ENCODE peak calls at places on chromosome 1, in nine cellular contexts. One of them, this sample, is unnamed.

GRCh38 chr1:69104859-69105258 is 462.9 kb upstream of the LRRC7 start:
- DNase-seq in lung: no peak
- DNase-seq in activated gamma-delta T cell treated with Interleukin-2 at 50 U/mL for 16 hours: no peak
- DNase-seq in astrocyte of the hippocampus: no peak
- DNase-seq in NCI-H1694 treated with DMSO at 0.1 percent for 48 hours: no peak
- DNase-seq in hypothalamus: no peak
- DNase-seq in NCI-H1930: no peak
- DNase-seq in BJ: no peak
- DNase-seq in suprapubic skin: no peak
- DNase-seq in this sample: no peak

GRCh38 chr1:61183471-61184034 is 101.2 kb downstream of the NFIA start:
- DNase-seq in lung: peak
- DNase-seq in activated gamma-delta T cell treated with Interleukin-2 at 50 U/mL for 16 hours: no peak
- DNase-seq in astrocyte of the hippocampus: peak
- DNase-seq in NCI-H1694 treated with DMSO at 0.1 percent for 48 hours: no peak
- DNase-seq in hypothalamus: peak
- DNase-seq in NCI-H1930: no peak
- DNase-seq in BJ: no peak
- DNase-seq in suprapubic skin: no peak
- DNase-seq in this sample: no peak

GRCh38 chr1:168093616-168094015 is 43.1 kb downstream of the GPR161 start:
- DNase-seq in lung: no peak
- DNase-seq in activated gamma-delta T cell treated with Interleukin-2 at 50 U/mL for 16 hours: no peak
- DNase-seq in astrocyte of the hippocampus: no peak
- DNase-seq in NCI-H1694 treated with DMSO at 0.1 percent for 48 hours: no peak
- DNase-seq in hypothalamus: no peak
- DNase-seq in NCI-H1930: no peak
- DNase-seq in BJ: no peak
- DNase-seq in suprapubic skin: no peak
- DNase-seq in this sample: no peak

GRCh38 chr1:32115496-32115895 is 7.6 kb downstream of the KPNA6 start:
- DNase-seq in lung: no peak
- DNase-seq in activated gamma-delta T cell treated with Interleukin-2 at 50 U/mL for 16 hours: no peak
- DNase-seq in astrocyte of the hippocampus: no peak
- DNase-seq in NCI-H1694 treated with DMSO at 0.1 percent for 48 hours: no peak
- DNase-seq in hypothalamus: no peak
- DNase-seq in NCI-H1930: no peak
- DNase-seq in BJ: no peak
- DNase-seq in suprapubic skin: no peak
- DNase-seq in this sample: no peak

GRCh38 chr1:228011721-228012311 is 5.0 kb downstream of the WNT3A start:
- DNase-seq in lung: peak
- DNase-seq in activated gamma-delta T cell treated with Interleukin-2 at 50 U/mL for 16 hours: no peak
- DNase-seq in astrocyte of the hippocampus: no peak
- DNase-seq in NCI-H1694 treated with DMSO at 0.1 percent for 48 hours: no peak
- DNase-seq in hypothalamus: no peak
- DNase-seq in NCI-H1930: no peak
- DNase-seq in BJ: no peak
- DNase-seq in suprapubic skin: peak
- DNase-seq in this sample: no peak

GRCh38 chr1:36349241-36349671 is 25.8 kb upstream of the EVA1B start:
- DNase-seq in lung: no peak
- DNase-seq in activated gamma-delta T cell treated with Interleukin-2 at 50 U/mL for 16 hours: no peak
- DNase-seq in astrocyte of the hippocampus: peak
- DNase-seq in NCI-H1694 treated with DMSO at 0.1 percent for 48 hours: no peak
- DNase-seq in hypothalamus: no peak
- DNase-seq in NCI-H1930: no peak
- DNase-seq in BJ: no peak
- DNase-seq in suprapubic skin: no peak
- DNase-seq in this sample: peak

GRCh38 chr1:209409786-209410185 is 173.7 kb upstream of the CAMK1G start:
- DNase-seq in lung: no peak
- DNase-seq in activated gamma-delta T cell treated with Interleukin-2 at 50 U/mL for 16 hours: no peak
- DNase-seq in astrocyte of the hippocampus: peak
- DNase-seq in NCI-H1694 treated with DMSO at 0.1 percent for 48 hours: no peak
- DNase-seq in hypothalamus: no peak
- DNase-seq in NCI-H1930: no peak
- DNase-seq in BJ: peak
- DNase-seq in suprapubic skin: no peak
- DNase-seq in this sample: no peak

GRCh38 chr1:33818071-33818470 is 45.8 kb upstream of the HMGB4 start:
- DNase-seq in lung: peak
- DNase-seq in activated gamma-delta T cell treated with Interleukin-2 at 50 U/mL for 16 hours: no peak
- DNase-seq in astrocyte of the hippocampus: no peak
- DNase-seq in NCI-H1694 treated with DMSO at 0.1 percent for 48 hours: no peak
- DNase-seq in hypothalamus: no peak
- DNase-seq in NCI-H1930: no peak
- DNase-seq in BJ: no peak
- DNase-seq in suprapubic skin: no peak
- DNase-seq in this sample: no peak

GRCh38 chr1:24749257-24749656 is 4.0 kb downstream of the CLIC4 start:
- DNase-seq in lung: no peak
- DNase-seq in activated gamma-delta T cell treated with Interleukin-2 at 50 U/mL for 16 hours: no peak
- DNase-seq in astrocyte of the hippocampus: no peak
- DNase-seq in NCI-H1694 treated with DMSO at 0.1 percent for 48 hours: no peak
- DNase-seq in hypothalamus: no peak
- DNase-seq in NCI-H1930: no peak
- DNase-seq in BJ: no peak
- DNase-seq in suprapubic skin: no peak
- DNase-seq in this sample: no peak

GRCh38 chr1:111489604-111490003 is 13.8 kb downstream of the ADORA3 start:
- DNase-seq in lung: no peak
- DNase-seq in activated gamma-delta T cell treated with Interleukin-2 at 50 U/mL for 16 hours: no peak
- DNase-seq in astrocyte of the hippocampus: no peak
- DNase-seq in NCI-H1694 treated with DMSO at 0.1 percent for 48 hours: no peak
- DNase-seq in hypothalamus: no peak
- DNase-seq in NCI-H1930: no peak
- DNase-seq in BJ: no peak
- DNase-seq in suprapubic skin: no peak
- DNase-seq in this sample: no peak

GRCh38 chr1:171884475-171884874 is 43.2 kb downstream of the DNM3 start:
- DNase-seq in lung: no peak
- DNase-seq in activated gamma-delta T cell treated with Interleukin-2 at 50 U/mL for 16 hours: no peak
- DNase-seq in astrocyte of the hippocampus: no peak
- DNase-seq in NCI-H1694 treated with DMSO at 0.1 percent for 48 hours: no peak
- DNase-seq in hypothalamus: no peak
- DNase-seq in NCI-H1930: no peak
- DNase-seq in BJ: no peak
- DNase-seq in suprapubic skin: no peak
- DNase-seq in this sample: peak

GRCh38 chr1:27161594-27161993 is 6.7 kb upstream of the SLC9A1 start:
- DNase-seq in lung: no peak
- DNase-seq in activated gamma-delta T cell treated with Interleukin-2 at 50 U/mL for 16 hours: no peak
- DNase-seq in astrocyte of the hippocampus: no peak
- DNase-seq in NCI-H1694 treated with DMSO at 0.1 percent for 48 hours: no peak
- DNase-seq in hypothalamus: no peak
- DNase-seq in NCI-H1930: no peak
- DNase-seq in BJ: no peak
- DNase-seq in suprapubic skin: no peak
- DNase-seq in this sample: no peak

GRCh38 chr1:209603877-209604276 is 20.4 kb downstream of the CAMK1G start:
- DNase-seq in lung: no peak
- DNase-seq in activated gamma-delta T cell treated with Interleukin-2 at 50 U/mL for 16 hours: no peak
- DNase-seq in astrocyte of the hippocampus: no peak
- DNase-seq in NCI-H1694 treated with DMSO at 0.1 percent for 48 hours: no peak
- DNase-seq in hypothalamus: no peak
- DNase-seq in NCI-H1930: no peak
- DNase-seq in BJ: no peak
- DNase-seq in suprapubic skin: no peak
- DNase-seq in this sample: no peak

GRCh38 chr1:27382950-27383627 is at the start of gene CD164L2:
- DNase-seq in lung: peak
- DNase-seq in activated gamma-delta T cell treated with Interleukin-2 at 50 U/mL for 16 hours: no peak
- DNase-seq in astrocyte of the hippocampus: no peak
- DNase-seq in NCI-H1694 treated with DMSO at 0.1 percent for 48 hours: no peak
- DNase-seq in hypothalamus: no peak
- DNase-seq in NCI-H1930: peak
- DNase-seq in BJ: no peak
- DNase-seq in suprapubic skin: no peak
- DNase-seq in this sample: no peak

GRCh38 chr1:31064115-31064514 is 1.4 kb downstream of the PUM1 start:
- DNase-seq in lung: no peak
- DNase-seq in activated gamma-delta T cell treated with Interleukin-2 at 50 U/mL for 16 hours: no peak
- DNase-seq in astrocyte of the hippocampus: peak
- DNase-seq in NCI-H1694 treated with DMSO at 0.1 percent for 48 hours: no peak
- DNase-seq in hypothalamus: no peak
- DNase-seq in NCI-H1930: no peak
- DNase-seq in BJ: no peak
- DNase-seq in suprapubic skin: no peak
- DNase-seq in this sample: no peak

GRCh38 chr1:205449750-205450443 is 5.9 kb downstream of the BLACAT1 start:
- DNase-seq in lung: peak
- DNase-seq in activated gamma-delta T cell treated with Interleukin-2 at 50 U/mL for 16 hours: no peak
- DNase-seq in astrocyte of the hippocampus: peak
- DNase-seq in NCI-H1694 treated with DMSO at 0.1 percent for 48 hours: no peak
- DNase-seq in hypothalamus: no peak
- DNase-seq in NCI-H1930: no peak
- DNase-seq in BJ: no peak
- DNase-seq in suprapubic skin: no peak
- DNase-seq in this sample: no peak

GRCh38 chr1:22850681-22851080 is 122.0 kb downstream of the LACTBL1 start:
- DNase-seq in lung: no peak
- DNase-seq in activated gamma-delta T cell treated with Interleukin-2 at 50 U/mL for 16 hours: no peak
- DNase-seq in astrocyte of the hippocampus: no peak
- DNase-seq in NCI-H1694 treated with DMSO at 0.1 percent for 48 hours: no peak
- DNase-seq in hypothalamus: peak
- DNase-seq in NCI-H1930: no peak
- DNase-seq in BJ: no peak
- DNase-seq in suprapubic skin: no peak
- DNase-seq in this sample: no peak

GRCh38 chr1:56399326-56400292 is 179.8 kb downstream of the PLPP3 start:
- DNase-seq in lung: no peak
- DNase-seq in activated gamma-delta T cell treated with Interleukin-2 at 50 U/mL for 16 hours: no peak
- DNase-seq in astrocyte of the hippocampus: peak
- DNase-seq in NCI-H1694 treated with DMSO at 0.1 percent for 48 hours: no peak
- DNase-seq in hypothalamus: no peak
- DNase-seq in NCI-H1930: no peak
- DNase-seq in BJ: no peak
- DNase-seq in suprapubic skin: no peak
- DNase-seq in this sample: no peak

GRCh38 chr1:169704797-169705196 is 6.6 kb downstream of the SELL start:
- DNase-seq in lung: no peak
- DNase-seq in activated gamma-delta T cell treated with Interleukin-2 at 50 U/mL for 16 hours: no peak
- DNase-seq in astrocyte of the hippocampus: no peak
- DNase-seq in NCI-H1694 treated with DMSO at 0.1 percent for 48 hours: no peak
- DNase-seq in hypothalamus: no peak
- DNase-seq in NCI-H1930: no peak
- DNase-seq in BJ: no peak
- DNase-seq in suprapubic skin: no peak
- DNase-seq in this sample: no peak

GRCh38 chr1:178969226-178969987 is 56.3 kb upstream of the FAM20B start:
- DNase-seq in lung: no peak
- DNase-seq in activated gamma-delta T cell treated with Interleukin-2 at 50 U/mL for 16 hours: no peak
- DNase-seq in astrocyte of the hippocampus: no peak
- DNase-seq in NCI-H1694 treated with DMSO at 0.1 percent for 48 hours: no peak
- DNase-seq in hypothalamus: no peak
- DNase-seq in NCI-H1930: no peak
- DNase-seq in BJ: no peak
- DNase-seq in suprapubic skin: no peak
- DNase-seq in this sample: no peak